ENCODE peak calls at places on chromosomes 4 and X, in eight cellular contexts. One of them, this sample, is unnamed.

GRCh38 chr4:126679303-126679702 is 953.5 kb upstream of the INTU start:
- ATAC-seq in pancreas: no peak
- ATAC-seq in mucosa of descending colon: no peak
- ATAC-seq in GM12878: no peak
- ATAC-seq in GM23338: no peak
- ATAC-seq in heart right ventricle: no peak
- ATAC-seq in CD8-positive, alpha-beta T cell: no peak
- ATAC-seq in left lung: no peak
- ATAC-seq in this sample: no peak

GRCh38 chrX:8737883-8738282 is 5.9 kb upstream of the ANOS1 start:
- ATAC-seq in pancreas: no peak
- ATAC-seq in mucosa of descending colon: no peak
- ATAC-seq in GM12878: no peak
- ATAC-seq in GM23338: no peak
- ATAC-seq in heart right ventricle: no peak
- ATAC-seq in CD8-positive, alpha-beta T cell: no peak
- ATAC-seq in left lung: no peak
- ATAC-seq in this sample: no peak

GRCh38 chr4:122701061-122701460 is 31.4 kb upstream of the BBS12 start:
- ATAC-seq in pancreas: no peak
- ATAC-seq in mucosa of descending colon: no peak
- ATAC-seq in GM12878: no peak
- ATAC-seq in GM23338: no peak
- ATAC-seq in heart right ventricle: no peak
- ATAC-seq in CD8-positive, alpha-beta T cell: no peak
- ATAC-seq in left lung: no peak
- ATAC-seq in this sample: no peak

GRCh38 chr4:21507439-21507838 is 441.1 kb downstream of the KCNIP4 start:
- ATAC-seq in pancreas: no peak
- ATAC-seq in mucosa of descending colon: no peak
- ATAC-seq in GM12878: peak; percentile 43
- ATAC-seq in GM23338: peak; percentile 61
- ATAC-seq in heart right ventricle: no peak
- ATAC-seq in CD8-positive, alpha-beta T cell: no peak
- ATAC-seq in left lung: no peak
- ATAC-seq in this sample: no peak

GRCh38 chr4:72531768-72532290 is 37.2 kb downstream of the ADAMTS3 start:
- ATAC-seq in pancreas: no peak
- ATAC-seq in mucosa of descending colon: no peak
- ATAC-seq in GM12878: no peak
- ATAC-seq in GM23338: no peak
- ATAC-seq in heart right ventricle: no peak
- ATAC-seq in CD8-positive, alpha-beta T cell: no peak
- ATAC-seq in left lung: no peak
- ATAC-seq in this sample: no peak

GRCh38 chrX:134431894-134432293 is 28.1 kb upstream of the HPRT1 start:
- ATAC-seq in pancreas: no peak
- ATAC-seq in mucosa of descending colon: no peak
- ATAC-seq in GM12878: peak; percentile 77
- ATAC-seq in GM23338: no peak
- ATAC-seq in heart right ventricle: no peak
- ATAC-seq in CD8-positive, alpha-beta T cell: no peak
- ATAC-seq in left lung: no peak
- ATAC-seq in this sample: no peak

GRCh38 chr4:101127176-101127790 is 220.0 kb downstream of the PPP3CA start:
- ATAC-seq in pancreas: no peak
- ATAC-seq in mucosa of descending colon: no peak
- ATAC-seq in GM12878: no peak
- ATAC-seq in GM23338: no peak
- ATAC-seq in heart right ventricle: no peak
- ATAC-seq in CD8-positive, alpha-beta T cell: no peak
- ATAC-seq in left lung: no peak
- ATAC-seq in this sample: no peak

GRCh38 chrX:77065896-77066295 is 381.3 kb upstream of the FGF16 start:
- ATAC-seq in pancreas: no peak
- ATAC-seq in mucosa of descending colon: no peak
- ATAC-seq in GM12878: no peak
- ATAC-seq in GM23338: no peak
- ATAC-seq in heart right ventricle: no peak
- ATAC-seq in CD8-positive, alpha-beta T cell: no peak
- ATAC-seq in left lung: no peak
- ATAC-seq in this sample: no peak

GRCh38 chr4:78569291-78569821 is 17.8 kb downstream of the ANXA3 start:
- ATAC-seq in pancreas: peak; percentile 90
- ATAC-seq in mucosa of descending colon: peak; percentile 28
- ATAC-seq in GM12878: no peak
- ATAC-seq in GM23338: no peak
- ATAC-seq in heart right ventricle: peak; percentile 66
- ATAC-seq in CD8-positive, alpha-beta T cell: no peak
- ATAC-seq in left lung: peak; percentile 76
- ATAC-seq in this sample: peak; percentile 42

DNA sequence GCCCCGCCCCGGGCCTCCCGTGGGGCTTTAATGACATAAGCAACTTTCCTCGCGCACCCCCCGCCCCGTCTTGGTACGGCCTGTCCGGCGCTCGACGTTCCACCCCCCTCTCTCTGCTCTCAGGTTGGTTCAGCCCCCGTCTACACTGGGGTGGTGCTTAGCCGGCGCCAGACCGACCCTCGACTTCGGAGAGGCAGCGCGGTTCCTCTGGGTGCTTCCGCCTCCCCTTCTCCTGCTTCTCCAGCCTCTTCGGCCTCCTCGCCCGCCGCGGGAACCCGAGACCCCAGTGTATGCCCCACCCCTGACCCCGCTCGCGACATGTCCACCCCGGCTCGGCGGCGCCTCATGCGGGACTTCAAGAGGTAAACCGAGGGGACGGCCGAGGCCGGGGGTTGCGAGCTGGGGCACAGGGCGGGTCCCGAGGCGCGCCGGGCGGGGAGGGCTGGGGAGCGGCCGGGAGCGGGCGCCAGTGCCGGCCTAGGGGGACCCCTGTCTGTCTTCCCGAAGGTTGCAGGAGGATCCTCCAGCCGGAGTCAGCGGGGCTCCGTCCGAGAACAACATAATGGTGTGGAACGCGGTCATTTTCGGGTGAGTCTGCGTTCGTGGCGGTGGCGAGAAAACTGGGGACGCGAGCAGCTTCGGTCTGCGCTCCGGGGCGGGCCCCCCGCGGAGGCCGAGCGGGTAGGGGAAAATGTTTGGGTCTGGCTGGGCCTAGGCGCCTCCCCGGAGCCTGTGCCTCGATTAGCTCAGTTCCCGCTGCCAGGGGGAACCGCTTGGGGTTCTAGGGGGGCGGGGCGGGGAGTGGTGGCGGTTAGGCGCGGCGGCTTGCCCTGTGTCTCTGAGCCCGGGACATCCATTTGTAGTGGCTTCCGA is at the start of gene UBE2A:
- ATAC-seq in pancreas: peak; percentile 97
- ATAC-seq in mucosa of descending colon: peak; percentile 97
- ATAC-seq in GM12878: peak; percentile 89
- ATAC-seq in GM23338: peak; percentile 87
- ATAC-seq in heart right ventricle: peak; percentile 96
- ATAC-seq in CD8-positive, alpha-beta T cell: peak; percentile 95
- ATAC-seq in left lung: peak; percentile 98
- ATAC-seq in this sample: peak; percentile 96
- TF ChIP-seq CTCF in pancreas: no peak
- TF ChIP-seq CTCF in mucosa of descending colon: peak; percentile 24
- TF ChIP-seq CTCF in GM12878: peak; percentile 24
- TF ChIP-seq CTCF in GM23338: peak; percentile 15
- TF ChIP-seq CTCF in heart right ventricle: peak; percentile 62
- TF ChIP-seq CTCF in CD8-positive, alpha-beta T cell: no peak
- TF ChIP-seq CTCF in left lung: no peak
- TF ChIP-seq CTCF in this sample: no peak

GRCh38 chrX:153958605-153959004 is 13.0 kb downstream of the HCFC1 start:
- ATAC-seq in pancreas: no peak
- ATAC-seq in mucosa of descending colon: no peak
- ATAC-seq in GM12878: no peak
- ATAC-seq in GM23338: no peak
- ATAC-seq in heart right ventricle: no peak
- ATAC-seq in CD8-positive, alpha-beta T cell: no peak
- ATAC-seq in left lung: no peak
- ATAC-seq in this sample: no peak

GRCh38 chrX:153960786-153961185 is 10.8 kb downstream of the HCFC1 start:
- ATAC-seq in pancreas: no peak
- ATAC-seq in mucosa of descending colon: no peak
- ATAC-seq in GM12878: no peak
- ATAC-seq in GM23338: no peak
- ATAC-seq in heart right ventricle: no peak
- ATAC-seq in CD8-positive, alpha-beta T cell: no peak
- ATAC-seq in left lung: no peak
- ATAC-seq in this sample: no peak

GRCh38 chrX:153961292-153961691 is 10.3 kb downstream of the HCFC1 start:
- ATAC-seq in pancreas: no peak
- ATAC-seq in mucosa of descending colon: no peak
- ATAC-seq in GM12878: no peak
- ATAC-seq in GM23338: no peak
- ATAC-seq in heart right ventricle: no peak
- ATAC-seq in CD8-positive, alpha-beta T cell: no peak
- ATAC-seq in left lung: no peak
- ATAC-seq in this sample: no peak

GRCh38 chrX:153959649-153960048 is 12.0 kb downstream of the HCFC1 start:
- ATAC-seq in pancreas: no peak
- ATAC-seq in mucosa of descending colon: no peak
- ATAC-seq in GM12878: no peak
- ATAC-seq in GM23338: no peak
- ATAC-seq in heart right ventricle: no peak
- ATAC-seq in CD8-positive, alpha-beta T cell: no peak
- ATAC-seq in left lung: no peak
- ATAC-seq in this sample: no peak

GRCh38 chrX:153960077-153960476 is 11.5 kb downstream of the HCFC1 start:
- ATAC-seq in pancreas: no peak
- ATAC-seq in mucosa of descending colon: no peak
- ATAC-seq in GM12878: no peak
- ATAC-seq in GM23338: no peak
- ATAC-seq in heart right ventricle: no peak
- ATAC-seq in CD8-positive, alpha-beta T cell: no peak
- ATAC-seq in left lung: no peak
- ATAC-seq in this sample: no peak
- TF ChIP-seq CTCF in pancreas: no peak
- TF ChIP-seq CTCF in mucosa of descending colon: no peak
- TF ChIP-seq CTCF in GM12878: no peak
- TF ChIP-seq CTCF in GM23338: no peak
- TF ChIP-seq CTCF in heart right ventricle: no peak
- TF ChIP-seq CTCF in CD8-positive, alpha-beta T cell: no peak
- TF ChIP-seq CTCF in left lung: no peak
- TF ChIP-seq CTCF in this sample: no peak

DNA sequence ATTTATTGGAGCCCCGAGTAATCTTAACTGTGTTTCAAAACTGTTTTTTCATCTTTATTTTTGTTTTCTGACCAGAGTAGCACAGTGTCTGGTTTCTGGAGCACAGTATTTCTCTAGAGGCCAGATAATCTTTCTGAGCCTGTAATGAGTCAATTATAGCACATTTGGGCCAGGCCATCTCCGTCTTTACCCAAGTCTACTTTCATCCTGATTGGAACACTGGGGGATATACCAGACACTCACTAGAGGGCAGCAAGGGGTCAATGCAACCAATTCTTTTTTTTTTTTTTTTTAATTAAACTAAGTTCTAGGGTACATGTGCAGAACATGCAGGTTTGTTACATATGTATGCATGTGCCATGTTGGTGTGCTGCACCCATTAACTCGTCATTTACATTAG is 282.0 kb downstream of the ARHGAP24 start:
- ATAC-seq in pancreas: peak; percentile 73
- ATAC-seq in mucosa of descending colon: peak; percentile 34
- ATAC-seq in GM12878: peak; percentile 79
- ATAC-seq in GM23338: peak; percentile 65
- ATAC-seq in heart right ventricle: peak; percentile 66
- ATAC-seq in CD8-positive, alpha-beta T cell: no peak
- ATAC-seq in left lung: peak; percentile 53
- ATAC-seq in this sample: no peak
- TF ChIP-seq CTCF in pancreas: peak; percentile 16
- TF ChIP-seq CTCF in mucosa of descending colon: no peak
- TF ChIP-seq CTCF in GM12878: peak; percentile 50
- TF ChIP-seq CTCF in GM23338: peak; percentile 66
- TF ChIP-seq CTCF in heart right ventricle: peak; percentile 67
- TF ChIP-seq CTCF in CD8-positive, alpha-beta T cell: no peak
- TF ChIP-seq CTCF in left lung: no peak
- TF ChIP-seq CTCF in this sample: peak; percentile 14

GRCh38 chrX:130975947-130976346 is 72.9 kb upstream of the ENOX2 start:
- ATAC-seq in pancreas: peak; percentile 88
- ATAC-seq in mucosa of descending colon: peak; percentile 95
- ATAC-seq in GM12878: peak; percentile 92
- ATAC-seq in GM23338: peak; percentile 40
- ATAC-seq in heart right ventricle: no peak
- ATAC-seq in CD8-positive, alpha-beta T cell: no peak
- ATAC-seq in left lung: peak; percentile 69
- ATAC-seq in this sample: no peak
- TF ChIP-seq CTCF in pancreas: peak; percentile 37
- TF ChIP-seq CTCF in mucosa of descending colon: no peak
- TF ChIP-seq CTCF in GM12878: peak; percentile 63
- TF ChIP-seq CTCF in GM23338: peak; percentile 66
- TF ChIP-seq CTCF in heart right ventricle: peak; percentile 59
- TF ChIP-seq CTCF in CD8-positive, alpha-beta T cell: peak; percentile 46
- TF ChIP-seq CTCF in left lung: peak; percentile 21
- TF ChIP-seq CTCF in this sample: peak; percentile 20

DNA sequence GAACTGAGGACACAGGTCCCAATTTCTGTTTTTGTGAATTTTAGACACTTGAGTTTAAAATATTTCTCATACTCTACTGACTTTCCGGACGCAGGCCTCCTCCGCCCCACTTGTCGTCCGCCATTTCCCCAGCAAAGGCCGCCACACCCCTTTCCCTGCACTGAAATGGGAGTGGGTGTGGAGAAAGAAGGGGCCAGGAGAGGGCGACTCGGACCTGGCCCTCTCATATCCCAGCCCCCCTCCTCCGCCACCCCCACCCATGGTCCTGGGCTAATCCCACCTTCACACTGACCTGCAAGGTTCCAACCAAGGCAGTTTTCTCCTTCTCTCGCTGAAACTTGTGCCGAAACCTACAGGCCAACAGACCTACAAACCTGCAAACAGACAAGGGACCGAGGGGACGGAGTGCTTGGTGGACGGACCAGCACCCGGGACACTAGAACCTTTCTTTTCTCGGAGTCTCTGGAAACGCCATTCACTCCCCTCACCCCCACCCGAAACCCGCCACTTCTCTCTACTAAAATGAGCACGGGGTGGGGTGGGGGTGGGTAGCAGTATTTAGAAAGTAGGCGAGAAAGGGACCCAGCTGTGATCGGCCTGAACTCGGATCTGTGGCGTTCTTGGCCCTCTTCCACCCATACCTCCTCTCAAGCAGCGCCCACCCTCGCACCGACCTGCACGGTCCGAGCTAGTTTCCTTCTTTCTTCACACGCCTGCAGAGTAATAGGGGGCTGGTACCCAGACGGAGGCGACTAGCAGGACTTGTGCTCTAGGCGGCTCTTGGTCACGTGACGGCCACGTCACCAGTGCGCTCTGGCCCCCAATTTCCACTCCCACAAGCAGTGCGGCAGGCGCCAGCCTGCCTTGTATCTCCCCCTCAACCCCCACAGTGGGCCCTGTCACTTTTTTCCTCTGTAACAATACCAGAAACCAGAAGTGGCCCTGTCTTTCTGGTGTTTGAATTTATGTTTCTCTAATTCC is at the start of gene ARMCX6:
- ATAC-seq in pancreas: peak; percentile 93
- ATAC-seq in mucosa of descending colon: peak; percentile 87
- ATAC-seq in GM12878: peak; percentile 94
- ATAC-seq in GM23338: peak; percentile 80
- ATAC-seq in heart right ventricle: peak; percentile 96
- ATAC-seq in CD8-positive, alpha-beta T cell: peak; percentile 80
- ATAC-seq in left lung: peak; percentile 94
- ATAC-seq in this sample: peak; percentile 88
- TF ChIP-seq CTCF in pancreas: peak; percentile 13
- TF ChIP-seq CTCF in mucosa of descending colon: no peak
- TF ChIP-seq CTCF in GM12878: peak; percentile 28
- TF ChIP-seq CTCF in GM23338: peak; percentile 40
- TF ChIP-seq CTCF in heart right ventricle: peak; percentile 66
- TF ChIP-seq CTCF in CD8-positive, alpha-beta T cell: no peak
- TF ChIP-seq CTCF in left lung: peak; percentile 28
- TF ChIP-seq CTCF in this sample: no peak

This sample was measured in gastroesophageal sphincter.